ENCODE peak calls at places on chromosome 20, in seven cellular contexts. Y is stimulated activated CD4-positive, alpha-beta T cell treated with anti-CD3 and anti-CD28 coated beads, Interleukin-2, amount 100 ng/mL, for 48 hours; Z is astrocyte of the cerebellum; I is sigmoid colon; M is left lung; H is CD4-positive, alpha-beta T cell; L is anterior cingulate cortex. O is an unnamed sample.

GRCh38 chr20:60629206-60629605 is 622.9 kb upstream of the CDH4 start:
- DNase-seq in Y (no peak), L (no peak), H (no peak), Z (no peak), I (no peak), M (no peak), O (no peak)

GRCh38 chr20:13147071-13147961 is 73.8 kb upstream of the ISM1 start:
- DNase-seq in L (no peak), Z (no peak), M (no peak), I (no peak), Y (no peak), H (no peak), O (no peak)

GRCh38 chr20:3572151-3572550 is 91.0 kb downstream of the GFRA4 start:
- DNase-seq in H (no peak), Z (no peak), Y (no peak), M (no peak), L (no peak), I (no peak), O (no peak)

GRCh38 chr20:32333181-32333987 is 24.7 kb upstream of the ASXL1 start:
- DNase-seq in Z (no peak), Y (no peak), M (no peak), L (no peak), H (no peak), I (no peak), O (peak)

GRCh38 chr20:49278817-49279676 is 1.2 kb upstream of the ZNFX1 start:
- DNase-seq in M (no peak), H (no peak), I (no peak), L (no peak), Y (no peak), Z (no peak), O (no peak)

GRCh38 chr20:32674362-32674789 is 635 bp upstream of the C20orf203 start:
- DNase-seq in Z (peak), Y (peak), L (no peak), I (no peak), H (peak), M (no peak), O (no peak)

GRCh38 chr20:10705801-10706459 is 32.1 kb upstream of the JAG1 start:
- DNase-seq in M (no peak), Z (no peak), I (no peak), H (no peak), L (no peak), Y (no peak), O (peak)

GRCh38 chr20:29878281-29878741 is 1379.2 kb upstream of the DEFB115 start:
- DNase-seq in H (no peak), L (no peak), Y (no peak), I (peak), Z (no peak), M (no peak), O (peak)

GRCh38 chr20:44219791-44220190 is 9.2 kb upstream of the OSER1 start:
- DNase-seq in M (no peak), H (no peak), I (no peak), L (no peak), Z (no peak), Y (no peak), O (no peak)

GRCh38 chr20:42492998-42493397 is 696.7 kb downstream of the PTPRT start:
- DNase-seq in Y (no peak), I (no peak), H (no peak), Z (no peak), L (no peak), M (no peak), O (no peak)

GRCh38 chr20:56503911-56504310 is 20.6 kb upstream of the FAM209A start:
- DNase-seq in H (no peak), I (no peak), Z (no peak), L (no peak), Y (no peak), M (no peak), O (peak)

GRCh38 chr20:25007491-25008305 is 15.1 kb upstream of the APMAP start:
- DNase-seq in L (no peak), M (peak), Z (no peak), H (no peak), I (peak), Y (no peak), O (no peak)

GRCh38 chr20:57523782-57524181 is 1.2 kb downstream of the CTCFL start:
- DNase-seq in H (no peak), I (no peak), Z (no peak), Y (no peak), M (no peak), L (no peak), O (no peak)

GRCh38 chr20:25220810-25221591 is 25.5 kb downstream of the ENTPD6 start:
- DNase-seq in H (no peak), M (no peak), I (no peak), Z (no peak), L (no peak), Y (no peak), O (no peak)

GRCh38 chr20:24653306-24653705 is 183.9 kb downstream of the SYNDIG1 start:
- DNase-seq in Y (no peak), H (no peak), I (peak), M (peak), L (no peak), Z (no peak), O (no peak)

GRCh38 chr20:10089871-10090587 is 55.2 kb downstream of the ANKEF1 start:
- DNase-seq in Y (no peak), M (no peak), I (no peak), L (no peak), Z (no peak), H (no peak), O (no peak)

GRCh38 chr20:45798935-45799642 is 7.3 kb downstream of the DNTTIP1 start:
- DNase-seq in I (no peak), Y (peak), M (no peak), L (peak), H (peak), Z (no peak), O (no peak)

GRCh38 chr20:23632711-23633573 is 4.8 kb downstream of the CST3 start:
- DNase-seq in L (no peak), Y (no peak), M (no peak), I (no peak), Z (no peak), H (no peak), O (no peak)

GRCh38 chr20:25399038-25399430 is 8.4 kb upstream of the ABHD12 start:
- DNase-seq in Z (peak), Y (no peak), I (no peak), H (no peak), M (no peak), L (peak), O (no peak)

GRCh38 chr20:23164176-23164601 is 78.1 kb upstream of the CD93 start:
- DNase-seq in Z (no peak), L (no peak), I (peak), H (no peak), Y (no peak), M (no peak), O (no peak)

GRCh38 chr20:7151666-7152065 is 384.2 kb downstream of the BMP2 start:
- DNase-seq in M (no peak), Y (no peak), H (no peak), Z (no peak), L (no peak), I (no peak), O (no peak)

GRCh38 chr20:43963872-43964791 is 49.5 kb downstream of the TOX2 start:
- DNase-seq in Y (no peak), Z (no peak), L (no peak), I (peak), M (no peak), H (peak), O (peak)

GRCh38 chr20:59810376-59811187 is 122.9 kb downstream of the SYCP2 start:
- DNase-seq in Z (no peak), L (no peak), M (no peak), I (no peak), H (no peak), Y (no peak), O (peak)

GRCh38 chr20:36092424-36093024 is 62.0 kb upstream of the EPB41L1 start:
- DNase-seq in L (peak), Z (no peak), I (no peak), Y (peak), M (no peak), H (peak), O (no peak)

GRCh38 chr20:13517801-13518200 is 120.9 kb downstream of the TASP1 start:
- DNase-seq in I (no peak), M (no peak), H (no peak), Y (no peak), Z (no peak), L (no peak), O (no peak)

GRCh38 chr20:58188496-58188895 is 40.0 kb downstream of the ANKRD60 start:
- DNase-seq in Z (no peak), I (no peak), Y (no peak), M (no peak), H (no peak), L (no peak), O (no peak)

GRCh38 chr20:52972965-52973819 is 1.0 kb downstream of the TSHZ2 start:
- DNase-seq in Y (peak), L (no peak), Z (no peak), M (no peak), I (peak), H (peak), O (peak)

GRCh38 chr20:25308671-25309394 is 60.9 kb downstream of the PYGB start:
- DNase-seq in Z (peak), Y (no peak), I (peak), H (no peak), L (no peak), M (no peak), O (peak)

GRCh38 chr20:62921119-62921687 is 5.1 kb downstream of the DIDO1 start:
- DNase-seq in Y (peak), I (no peak), M (peak), H (peak), Z (no peak), L (no peak), O (peak)

GRCh38 chr20:24987244-24987643 is 5.3 kb downstream of the APMAP start:
- DNase-seq in Z (no peak), Y (no peak), I (no peak), M (no peak), H (no peak), L (no peak), O (no peak)

GRCh38 chr20:29497261-29497671 is 1760.2 kb upstream of the DEFB115 start:
- DNase-seq in M (peak), H (no peak), Y (peak), Z (no peak), I (no peak), L (no peak), O (peak)

GRCh38 chr20:63854766-63855362 is 6.4 kb upstream of the ABHD16B start:
- DNase-seq in Z (no peak), L (no peak), M (no peak), Y (no peak), I (no peak), H (no peak), O (peak)